ENCODE peak calls at places on chromosome 21, in eight cellular contexts. C is brain microvascular endothelial cell; W is nephron progenitor cell; H is NCI-H1436; F is bronchial epithelial cell; D is astrocyte of the spinal cord; U is stimulated activated CD4-positive, alpha-beta T cell treated with anti-CD3 and anti-CD28 coated beads, Interleukin-4, amount 100 ng/mL, for 48 hours; Q is AG10803. S is an unnamed sample.

GRCh38 chr21:44989538-44989888 is 49.7 kb downstream of the SLX9 start:
- DNase-seq in C (no peak), W (no peak), H (no peak), F (no peak), D (peak), U (no peak), Q (peak), S (no peak)

GRCh38 chr21:32921632-32922230 is 104.0 kb upstream of the OLIG2 start:
- DNase-seq in C (no peak), W (peak), H (no peak), F (peak), D (no peak), U (peak), Q (no peak), S (no peak)

GRCh38 chr21:43343095-43343991 is 83.6 kb downstream of the SIK1 start:
- DNase-seq in C (no peak), W (no peak), H (no peak), F (peak), D (no peak), U (no peak), Q (no peak), S (no peak)

GRCh38 chr21:35237287-35237686 is 188.2 kb upstream of the RUNX1 start:
- DNase-seq in C (no peak), W (no peak), H (no peak), F (no peak), D (no peak), U (no peak), Q (no peak), S (no peak)

GRCh38 chr21:36163780-36164426 is 7.3 kb downstream of the DOP1B start:
- DNase-seq in C (no peak), W (peak), H (no peak), F (no peak), D (no peak), U (no peak), Q (no peak), S (no peak)

GRCh38 chr21:26026113-26026512 is 144.5 kb downstream of the APP start:
- DNase-seq in C (no peak), W (no peak), H (no peak), F (no peak), D (no peak), U (no peak), Q (no peak), S (no peak)

GRCh38 chr21:45935628-45936027 is 45.9 kb upstream of the COL6A1 start:
- DNase-seq in C (peak), W (no peak), H (no peak), F (no peak), D (peak), U (no peak), Q (peak), S (no peak)

GRCh38 chr21:46089285-46089684 is 8.6 kb upstream of the COL6A2 start:
- DNase-seq in C (no peak), W (no peak), H (no peak), F (no peak), D (no peak), U (no peak), Q (peak), S (no peak)

GRCh38 chr21:45078877-45079281 is 4.5 kb downstream of the ADARB1 start:
- DNase-seq in C (peak), W (no peak), H (no peak), F (peak), D (peak), U (peak), Q (peak), S (no peak)

GRCh38 chr21:34889287-34889536 is 159.9 kb downstream of the RUNX1 start:
- DNase-seq in C (peak), W (peak), H (peak), F (peak), D (peak), U (peak), Q (peak), S (no peak)

GRCh38 chr21:42614811-42615342 is 38.5 kb upstream of the PDE9A start:
- DNase-seq in C (no peak), W (peak), H (peak), F (peak), D (no peak), U (peak), Q (no peak), S (no peak)

GRCh38 chr21:41396452-41397107 is 29.5 kb upstream of the MX1 start:
- DNase-seq in C (no peak), W (no peak), H (no peak), F (peak), D (no peak), U (no peak), Q (no peak), S (no peak)

GRCh38 chr21:15421521-15421920 is 308.3 kb upstream of the USP25 start:
- DNase-seq in C (no peak), W (no peak), H (no peak), F (peak), D (peak), U (no peak), Q (no peak), S (no peak)

GRCh38 chr21:42437786-42438185 is 34.1 kb downstream of the UBASH3A start:
- DNase-seq in C (peak), W (peak), H (no peak), F (peak), D (no peak), U (no peak), Q (no peak), S (no peak)

GRCh38 chr21:45035477-45035848 is 38.9 kb upstream of the ADARB1 start:
- DNase-seq in C (no peak), W (no peak), H (no peak), F (no peak), D (no peak), U (no peak), Q (no peak), S (no peak)

GRCh38 chr21:42299324-42300044 is 15.7 kb downstream of the TFF3 start:
- DNase-seq in C (no peak), W (no peak), H (no peak), F (peak), D (no peak), U (no peak), Q (no peak), S (no peak)

GRCh38 chr21:35861656-35862055 is 198.7 kb downstream of the SETD4 start:
- DNase-seq in C (no peak), W (no peak), H (no peak), F (no peak), D (no peak), U (no peak), Q (peak), S (no peak)

GRCh38 chr21:27806261-27806660 is 839.4 kb upstream of the ADAMTS5 start:
- DNase-seq in C (no peak), W (no peak), H (no peak), F (no peak), D (no peak), U (no peak), Q (no peak), S (no peak)

GRCh38 chr21:30590297-30590696 is at the start of gene KRTAP22-2:
- DNase-seq in C (no peak), W (no peak), H (no peak), F (no peak), D (no peak), U (no peak), Q (no peak), S (no peak)

GRCh38 chr21:40422851-40423635 is 423.9 kb downstream of the DSCAM start:
- DNase-seq in C (no peak), W (peak), H (no peak), F (no peak), D (no peak), U (no peak), Q (no peak), S (no peak)

GRCh38 chr21:28444131-28444530 is 548.5 kb downstream of the LTN1 start:
- DNase-seq in C (no peak), W (no peak), H (no peak), F (no peak), D (no peak), U (no peak), Q (peak), S (no peak)

S was measured in C1 segment of cervical spinal cord.